ENCODE peak calls at places on chromosomes 5 and 9, in six cellular contexts. F is breast epithelium, R is body of pancreas, P is prostate gland, I is heart left ventricle, X is adrenal gland. Z is an unnamed sample.

GRCh38 chr5:136192015-136192525 is 892 bp downstream of the SMIM32 start:
- DNase-seq in F (no peak), R (no peak), P (no peak), I (no peak), X (no peak), Z (no peak)

GRCh38 chr5:108748010-108748353 is 285 bp downstream of the FER start:
- DNase-seq in F (no peak), R (no peak), P (no peak), I (no peak), X (no peak), Z (no peak)

GRCh38 chr9:99181621-99182020 is 40.1 kb downstream of the ALG2 start:
- DNase-seq in F (no peak), R (no peak), P (no peak), I (no peak), X (no peak), Z (no peak)

GRCh38 chr5:17190242-17190778 is 27.1 kb upstream of the BASP1 start:
- DNase-seq in F (no peak), R (peak; percentile 28), P (peak; percentile 17), I (no peak), X (peak; percentile 37), Z (peak; percentile 26)

GRCh38 chr9:124293712-124294504 is 36.2 kb downstream of the NEK6 start:
- DNase-seq in F (no peak), R (no peak), P (no peak), I (no peak), X (no peak), Z (no peak)

GRCh38 chr5:132489871-132490483 is 596 bp downstream of the IRF1 start:
- DNase-seq in F (no peak), R (peak; percentile 69), P (no peak), I (peak; percentile 65), X (peak; percentile 57), Z (peak; percentile 63)

GRCh38 chr5:173451031-173451430 is 122.8 kb upstream of the STC2 start:
- DNase-seq in F (no peak), R (no peak), P (no peak), I (no peak), X (no peak), Z (no peak)

GRCh38 chr9:36656842-36657241 is 84.1 kb downstream of the MELK start:
- DNase-seq in F (no peak), R (no peak), P (no peak), I (no peak), X (no peak), Z (no peak)

GRCh38 chr9:15277400-15278137 is 29.4 kb downstream of the TTC39B start:
- DNase-seq in F (no peak), R (no peak), P (no peak), I (no peak), X (peak; percentile 53), Z (no peak)

GRCh38 chr5:14685757-14686156 is 21.2 kb downstream of the OTULIN start:
- DNase-seq in F (no peak), R (no peak), P (peak; percentile 49), I (no peak), X (peak; percentile 41), Z (no peak)

GRCh38 chr9:100052375-100052774 is 46.4 kb downstream of the ERP44 start:
- DNase-seq in F (no peak), R (no peak), P (no peak), I (no peak), X (no peak), Z (no peak)

GRCh38 chr9:82313697-82314096 is 325.1 kb downstream of the SPATA31D1 start:
- DNase-seq in F (no peak), R (no peak), P (no peak), I (no peak), X (no peak), Z (no peak)

GRCh38 chr5:108727639-108728565 is 19.8 kb upstream of the FER start:
- DNase-seq in F (peak; percentile 92), R (peak; percentile 93), P (peak; percentile 89), I (peak; percentile 93), X (peak; percentile 93), Z (peak; percentile 90)

GRCh38 chr9:136019041-136019680 is 58.0 kb upstream of the UBAC1 start:
- DNase-seq in F (peak; percentile 36), R (no peak), P (no peak), I (no peak), X (no peak), Z (peak; percentile 10)

GRCh38 chr5:17304282-17304681 is 86.9 kb downstream of the BASP1 start:
- DNase-seq in F (no peak), R (no peak), P (no peak), I (no peak), X (no peak), Z (no peak)

GRCh38 chr9:8489845-8490244 is 690.3 kb upstream of the DMAC1 start:
- DNase-seq in F (no peak), R (no peak), P (no peak), I (no peak), X (no peak), Z (no peak)

GRCh38 chr9:135037521-135038250 is 49.8 kb upstream of the OLFM1 start:
- DNase-seq in F (peak; percentile 33), R (no peak), P (no peak), I (no peak), X (no peak), Z (no peak)

GRCh38 chr5:73633060-73633459 is 7.1 kb downstream of the ARHGEF28 start:
- DNase-seq in F (no peak), R (no peak), P (no peak), I (no peak), X (no peak), Z (no peak)

GRCh38 chr9:98175013-98175679 is 17.3 kb downstream of the CORO2A start:
- DNase-seq in F (no peak), R (no peak), P (no peak), I (no peak), X (no peak), Z (no peak)

GRCh38 chr9:21831841-21832509 is 29.5 kb downstream of the MTAP start:
- DNase-seq in F (no peak), R (no peak), P (no peak), I (no peak), X (no peak), Z (no peak)

GRCh38 chr5:172860520-172861443 is 26.7 kb downstream of the ERGIC1 start:
- DNase-seq in F (peak; percentile 86), R (peak; percentile 90), P (peak; percentile 91), I (peak; percentile 91), X (peak; percentile 95), Z (peak; percentile 86)

GRCh38 chr9:73577867-73578266 is 426.2 kb downstream of the ANXA1 start:
- DNase-seq in F (no peak), R (peak; percentile 8), P (no peak), I (no peak), X (no peak), Z (no peak)

GRCh38 chr9:133685653-133686504 is 49.7 kb downstream of the DBH start:
- DNase-seq in F (no peak), R (no peak), P (no peak), I (peak; percentile 26), X (no peak), Z (no peak)

GRCh38 chr9:133686642-133687575 is 50.7 kb downstream of the DBH start:
- DNase-seq in F (no peak), R (no peak), P (no peak), I (peak; percentile 72), X (no peak), Z (no peak)

GRCh38 chr9:133682961-133683493 is 46.9 kb downstream of the DBH start:
- DNase-seq in F (no peak), R (no peak), P (no peak), I (peak; percentile 58), X (no peak), Z (no peak)

GRCh38 chr9:133683494-133684460 is 47.6 kb downstream of the DBH start:
- DNase-seq in F (no peak), R (no peak), P (no peak), I (peak; percentile 85), X (no peak), Z (peak; percentile 38)

DNA sequence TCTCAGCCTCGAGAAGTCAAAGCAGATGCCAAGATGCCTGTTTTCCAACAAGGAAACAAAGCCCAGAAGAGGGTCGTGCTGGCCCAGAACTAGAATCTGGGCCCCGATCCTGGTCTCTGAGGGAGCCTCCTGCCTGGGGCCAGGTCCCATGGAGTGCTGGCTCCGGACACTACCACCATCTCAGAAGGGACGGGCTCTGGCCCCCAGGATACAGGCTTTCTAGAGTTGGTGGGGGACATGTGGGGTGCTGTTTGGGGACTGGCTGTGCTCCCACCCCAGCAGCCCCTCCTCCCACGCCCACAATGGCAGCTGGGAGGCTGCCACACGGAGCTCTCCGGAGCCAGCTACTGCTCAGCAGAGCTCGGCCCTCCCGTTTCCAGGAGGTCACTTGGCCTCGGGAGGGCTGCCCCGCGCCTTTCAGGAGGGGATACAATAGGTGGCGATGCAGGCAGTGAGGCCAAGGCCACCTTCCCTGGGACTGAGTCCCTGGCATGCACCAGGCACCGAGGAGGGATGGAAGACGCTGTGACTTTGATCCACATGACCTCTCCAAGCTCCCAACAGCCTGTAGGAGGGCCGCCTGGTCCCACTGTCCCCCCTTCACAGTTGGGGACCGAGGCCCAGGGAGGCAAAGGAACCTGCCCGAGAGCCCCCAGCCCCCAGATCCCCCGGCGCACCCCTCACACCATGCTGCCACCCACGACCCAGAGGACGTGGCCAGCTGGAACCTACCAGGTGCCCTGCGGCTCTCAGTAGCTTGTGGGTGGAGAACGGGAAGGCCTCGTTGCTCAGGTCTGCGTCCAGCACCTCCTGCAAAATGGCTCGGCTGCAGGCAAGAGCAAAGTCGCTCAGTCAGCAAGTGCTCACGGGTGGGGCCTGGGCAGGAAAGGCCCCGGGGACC is 48.5 kb downstream of the DBH start:
- DNase-seq in F (no peak), R (no peak), P (no peak), I (peak; percentile 27), X (no peak), Z (no peak)
- H3K27ac ChIP-seq in F (no peak overlapping the region), R (no peak overlapping the region), P (peak overlapping the region; percentile 4), I (peak overlapping the region; percentile 70), X (peak overlapping the region; percentile 72), Z (no peak overlapping the region)

DNA sequence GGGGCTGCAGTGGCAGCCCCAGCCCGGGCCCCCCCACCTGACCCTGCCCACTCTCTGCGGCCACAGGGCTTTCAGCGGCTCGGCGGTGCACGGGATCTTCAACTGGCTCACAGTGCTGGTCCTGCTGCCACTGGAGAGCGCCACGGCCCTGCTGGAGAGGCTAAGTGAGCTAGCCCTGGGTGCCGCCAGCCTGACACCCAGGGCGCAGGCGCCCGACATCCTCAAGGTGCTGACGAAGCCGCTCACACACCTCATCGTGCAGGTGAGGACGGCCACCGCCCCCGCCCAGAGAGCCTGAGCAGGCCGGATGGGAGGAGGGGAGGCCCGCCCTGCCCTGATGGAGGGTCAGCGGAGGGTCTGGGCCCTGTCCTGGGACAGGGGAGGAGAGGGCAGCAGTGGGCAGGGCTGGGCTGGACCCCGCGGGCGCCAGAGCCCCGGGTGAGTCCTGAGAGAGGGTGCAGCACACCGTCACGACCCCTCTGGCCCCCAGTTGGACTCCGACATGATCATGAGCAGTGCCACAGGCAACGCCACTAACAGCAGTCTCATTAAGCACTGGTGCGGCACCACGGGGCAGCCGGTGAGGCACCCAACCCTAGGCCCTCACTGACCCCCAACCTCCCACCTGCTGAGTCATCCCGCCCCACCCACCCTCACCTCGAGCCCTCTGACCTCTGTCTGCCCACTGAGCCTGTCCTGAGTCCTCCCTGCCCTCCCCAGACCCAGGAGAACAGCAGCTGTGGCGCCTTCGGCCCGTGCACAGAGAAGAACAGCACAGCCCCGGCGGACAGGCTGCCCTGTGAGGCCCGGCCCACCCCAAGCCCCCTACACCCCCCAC is 2.7 kb downstream of the SLC34A3 start:
- DNase-seq in F (no peak), R (no peak), P (no peak), I (no peak), X (no peak), Z (no peak)
- H3K4me3 ChIP-seq in F (no peak overlapping the region), R (no peak overlapping the region), P (no peak overlapping the region), I (no peak overlapping the region), X (no peak overlapping the region), Z (no peak overlapping the region)

GRCh38 chr9:121499427-121500164 is at the start of gene GGTA1:
- DNase-seq in F (peak; percentile 54), R (peak; percentile 48), P (peak; percentile 34), I (peak; percentile 72), X (peak; percentile 73), Z (peak; percentile 51)
- TF ChIP-seq POLR2A in F (no peak), R (no peak), P (no peak), I (no peak), X (peak; percentile 56), Z (peak; percentile 7)

GRCh38 chr5:167773902-167774301 is 517.5 kb upstream of the WWC1 start:
- DNase-seq in F (no peak), R (no peak), P (no peak), I (no peak), X (no peak), Z (no peak)
- H3K27ac ChIP-seq in F (no peak overlapping the region), R (no peak overlapping the region), P (no peak overlapping the region), I (no peak overlapping the region), X (no peak overlapping the region), Z (no peak overlapping the region)